ENCODE peak calls at places on chromosomes 4 and X, in five cellular contexts. N, Y, M, L and G are unnamed samples.

GRCh38 chr4:179307297-179308136 is 1865.3 kb upstream of the AGA start:
- DNase-seq in M (no peak), L (no peak), N (no peak), Y (peak), G (peak)

GRCh38 chrX:3286196-3286920 is 60.1 kb downstream of the MXRA5 start:
- DNase-seq in L (no peak), N (no peak), Y (peak), M (no peak), G (peak)

GRCh38 chr4:119781044-119781443 is 152.4 kb upstream of the PDE5A start:
- DNase-seq in Y (no peak), M (no peak), N (no peak), L (no peak), G (no peak)

GRCh38 chrX:132367984-132368383 is 120.9 kb downstream of the MBNL3 start:
- DNase-seq in Y (no peak), N (no peak), M (no peak), L (no peak), G (no peak)

GRCh38 chrX:153726286-153727107 is 1.8 kb downstream of the ABCD1 start:
- DNase-seq in Y (peak), N (peak), M (no peak), L (peak), G (peak)

GRCh38 chr4:39446842-39447573 is 11.7 kb downstream of the RPL9 start:
- DNase-seq in L (peak), N (peak), Y (peak), M (peak), G (no peak)

GRCh38 chr4:90951037-90951436 is 823.8 kb downstream of the CCSER1 start:
- DNase-seq in N (no peak), M (peak), L (no peak), Y (no peak), G (no peak)

GRCh38 chr4:47926667-47927258 is 12.4 kb upstream of the NFXL1 start:
- DNase-seq in M (peak), L (peak), N (peak), Y (peak), G (peak)

GRCh38 chrX:47748576-47748975 is 88.1 kb upstream of the ZNF81 start:
- DNase-seq in L (no peak), M (no peak), N (no peak), Y (peak), G (no peak)

GRCh38 chrX:123731258-123731986 is 1.4 kb downstream of the THOC2 start:
- DNase-seq in M (no peak), L (no peak), N (no peak), Y (peak), G (no peak)